ENCODE peak calls at places on chromosomes 16 and 17, in nine cellular contexts. F is neural progenitor cell, V is colonic mucosa, O is cardiac muscle cell, N is prostate gland, U is PC-9, R is thoracic aorta, Z is ovary, Q is transverse colon. K is an unnamed sample.

GRCh38 chr17:71922439-71922838 is 198.4 kb upstream of the SOX9 start:
- DNase-seq in O (no peak), N (no peak), V (no peak), U (peak; percentile 53), Q (no peak), R (no peak), F (no peak), Z (no peak), K (peak; percentile 95)

GRCh38 chr17:76260220-76260619 is 4.9 kb upstream of the UBALD2 start:
- DNase-seq in Z (no peak), R (no peak), U (no peak), F (no peak), Q (no peak), V (no peak), N (no peak), O (no peak), K (no peak)

GRCh38 chr16:51759329-51759728 is 608.3 kb upstream of the SALL1 start:
- DNase-seq in Z (no peak), N (no peak), V (no peak), R (no peak), Q (no peak), U (no peak), O (peak; percentile 59), F (no peak), K (no peak)

GRCh38 chr17:49993423-49994037 is 1.5 kb downstream of the DLX3 start:
- DNase-seq in F (peak; percentile 76), N (peak; percentile 33), Q (no peak), U (no peak), O (peak; percentile 66), Z (no peak), V (no peak), R (no peak), K (peak; percentile 39)

GRCh38 chr17:31269597-31269996 is 27.4 kb downstream of the OMG start:
- DNase-seq in F (peak; percentile 28), U (peak; percentile 85), N (no peak), O (peak; percentile 59), V (no peak), Z (no peak), Q (no peak), R (no peak), K (peak; percentile 89)

GRCh38 chr17:71975998-71976649 is 144.7 kb upstream of the SOX9 start:
- DNase-seq in O (no peak), Z (peak; percentile 38), R (peak; percentile 85), Q (peak; percentile 79), N (peak; percentile 84), U (peak; percentile 93), V (peak; percentile 89), F (peak; percentile 8), K (peak; percentile 89)

GRCh38 chr17:11898526-11899235 is 98.6 kb downstream of the ZNF18 start:
- DNase-seq in U (no peak), F (peak; percentile 24), R (no peak), N (no peak), V (no peak), Z (no peak), O (no peak), Q (no peak), K (no peak)

GRCh38 chr17:27276653-27277156 is 17.2 kb upstream of the WSB1 start:
- DNase-seq in Z (no peak), Q (no peak), V (no peak), N (no peak), O (peak; percentile 49), F (peak; percentile 81), U (no peak), R (no peak), K (no peak)

GRCh38 chr17:76582660-76583059 is 3.0 kb downstream of the ST6GALNAC2 start:
- DNase-seq in N (no peak), O (no peak), U (no peak), Z (no peak), Q (no peak), F (no peak), V (no peak), R (no peak), K (no peak)

GRCh38 chr17:48440660-48441059 is 10.6 kb upstream of the SKAP1 start:
- DNase-seq in O (no peak), V (no peak), U (no peak), Q (no peak), R (no peak), Z (no peak), N (no peak), F (no peak), K (no peak)

GRCh38 chr17:81681672-81682071 is 1.9 kb downstream of the ARL16 start:
- DNase-seq in O (no peak), F (no peak), R (no peak), U (no peak), N (no peak), V (no peak), Q (no peak), Z (no peak), K (no peak)

GRCh38 chr16:85207357-85207921 is 95.2 kb upstream of the CIBAR2 start:
- DNase-seq in Z (no peak), O (peak; percentile 54), V (no peak), N (no peak), R (no peak), Q (no peak), F (no peak), U (no peak), K (no peak)

GRCh38 chr17:22304667-22305303 is 612.5 kb downstream of the KCNJ18 start:
- DNase-seq in R (no peak), N (no peak), Z (no peak), Q (no peak), U (no peak), O (no peak), V (no peak), F (no peak), K (no peak)

GRCh38 chr16:9334091-9334490 is 242.6 kb downstream of the HAPSTR1 start:
- DNase-seq in F (no peak), R (no peak), U (no peak), N (no peak), Z (no peak), O (no peak), Q (no peak), V (no peak), K (no peak)

GRCh38 chr17:35312790-35313711 is 60.4 kb downstream of the SLFN11 start:
- DNase-seq in R (no peak), N (peak; percentile 66), U (no peak), Q (peak; percentile 51), F (peak; percentile 79), Z (peak; percentile 60), O (peak; percentile 72), V (peak; percentile 45), K (peak; percentile 33)

GRCh38 chr16:20349615-20350014 is 2.9 kb downstream of the UMOD start:
- DNase-seq in U (no peak), Q (no peak), R (no peak), Z (no peak), O (no peak), F (peak; percentile 17), V (no peak), N (no peak), K (no peak)

GRCh38 chr16:67146523-67147357 is 4.1 kb downstream of the B3GNT9 start:
- DNase-seq in Q (no peak), V (no peak), O (no peak), R (no peak), F (no peak), Z (no peak), N (no peak), U (no peak), K (no peak)
- TF ChIP-seq CTCF in Q (no peak), V (no peak), O (no peak), R (no peak), F (no peak), Z (no peak), N (no peak), U (no peak), K (peak; percentile 23)

GRCh38 chr17:78977992-78978973 is 1.4 kb downstream of the LGALS3BP start:
- DNase-seq in Q (no peak), R (no peak), Z (no peak), O (peak; percentile 28), U (no peak), F (no peak), N (no peak), V (no peak), K (no peak)
- H3K27ac ChIP-seq in Q (peak overlapping the region; percentile 86), R (no peak overlapping the region), Z (peak overlapping the region; percentile 69), O (peak overlapping the region; percentile 13), U (no peak overlapping the region), F (no peak overlapping the region), N (peak overlapping the region; percentile 76), V (peak overlapping the region; percentile 76), K (no peak overlapping the region)

GRCh38 chr17:55418369-55419268 is 3.0 kb downstream of the MMD start:
- DNase-seq in N (no peak), F (no peak), V (no peak), R (no peak), U (no peak), Z (no peak), Q (no peak), O (no peak), K (no peak)
- H3K4me1 ChIP-seq in N (no peaks in the 10 kb centered on the region), F (peaks cover 19% of the 10 kb centered on the region), V (peaks cover 3% of the 10 kb centered on the region), R (no peaks in the 10 kb centered on the region), U (peaks cover 11% of the 10 kb centered on the region), Z (no peaks in the 10 kb centered on the region), Q (peaks cover 16% of the 10 kb centered on the region), O (peaks cover 31% of the 10 kb centered on the region), K (peaks cover 8% of the 10 kb centered on the region)

GRCh38 chr17:39212200-39212810 is 12.2 kb downstream of the RPL19 start:
- DNase-seq in V (no peak), U (no peak), Z (no peak), O (no peak), N (no peak), R (no peak), Q (no peak), F (no peak), K (no peak)

GRCh38 chr17:39210093-39210434 is 10.0 kb downstream of the RPL19 start:
- DNase-seq in Z (no peak), R (no peak), F (no peak), Q (no peak), V (no peak), N (no peak), U (no peak), O (no peak), K (no peak)

GRCh38 chr17:39208893-39209292 is 8.8 kb downstream of the RPL19 start:
- DNase-seq in Q (peak; percentile 71), O (no peak), Z (no peak), F (peak; percentile 67), U (no peak), N (no peak), R (no peak), V (peak; percentile 76), K (no peak)

GRCh38 chr17:39208136-39208535 is 8.1 kb downstream of the RPL19 start:
- DNase-seq in R (no peak), O (no peak), V (no peak), N (no peak), U (no peak), Z (no peak), Q (no peak), F (no peak), K (no peak)

DNA sequence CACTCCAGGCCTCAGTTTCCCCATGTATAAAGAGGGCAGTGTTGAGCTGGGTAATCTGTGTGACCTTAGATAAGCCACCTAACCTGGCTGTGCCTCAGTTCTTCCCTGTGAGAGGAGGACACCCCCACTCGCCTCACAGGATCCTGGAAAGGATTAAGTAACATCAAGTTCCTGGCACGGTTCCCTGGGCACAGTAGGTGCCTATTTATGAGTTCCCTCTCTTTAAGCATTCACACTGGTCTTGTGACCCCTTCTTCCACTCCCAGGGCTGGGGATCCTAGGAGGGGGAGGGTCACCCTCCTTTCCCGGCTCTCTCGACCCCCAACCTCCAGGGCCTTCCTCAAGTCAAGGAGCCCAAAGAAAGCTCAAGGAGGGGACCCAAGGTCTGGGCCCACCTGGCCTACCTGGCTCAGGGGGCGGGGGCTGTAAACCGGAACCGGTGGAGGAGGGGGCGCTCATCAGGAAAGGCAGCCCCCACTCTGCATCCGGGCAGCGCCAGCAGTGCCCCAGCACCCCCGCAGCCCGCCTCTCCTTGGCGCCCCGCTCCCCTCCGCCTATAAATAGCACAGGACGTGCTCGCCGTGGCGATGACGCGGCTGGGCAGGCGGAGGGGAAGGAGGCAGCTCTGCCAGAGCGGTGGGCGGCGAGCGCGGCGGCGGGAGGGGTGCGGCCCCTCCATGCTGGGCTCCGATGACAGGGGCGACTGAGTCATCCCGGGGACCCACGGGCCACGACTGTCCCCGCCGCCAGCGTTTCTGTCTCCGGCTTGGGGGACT is 9.4 kb downstream of the RPL19 start:
- DNase-seq in R (peak; percentile 80), O (peak; percentile 75), Z (peak; percentile 79), V (peak; percentile 57), F (peak; percentile 57), N (peak; percentile 94), U (no peak), Q (peak; percentile 70), K (no peak)
- TF ChIP-seq CTCF in R (no peak), O (no peak), Z (no peak), V (no peak), F (no peak), N (no peak), U (no peak), Q (no peak), K (no peak)

K was measured in foreskin keratinocyte.